ENCODE peak calls at places on chromosomes 1 and 21, in nine cellular contexts. Q, I, G, Y, E, Z, K, O and J are unnamed samples.

GRCh38 chr1:28507247-28507645 is 1.4 kb downstream of the RCC1 start:
- DNase-seq in Q (peak), I (no peak), G (no peak), Y (no peak), E (no peak), Z (peak), K (no peak), O (no peak), J (no peak)

GRCh38 chr1:231139659-231140650 is 21.9 kb upstream of the TRIM67 start:
- DNase-seq in Q (no peak), I (no peak), G (no peak), Y (no peak), E (no peak), Z (peak), K (peak), O (no peak), J (no peak)

GRCh38 chr1:50796277-50796676 is 163.8 kb downstream of the FAF1 start:
- DNase-seq in Q (no peak), I (no peak), G (no peak), Y (no peak), E (no peak), Z (no peak), K (no peak), O (no peak), J (no peak)

GRCh38 chr1:235073331-235073967 is 55.2 kb downstream of the TOMM20 start:
- DNase-seq in Q (no peak), I (peak), G (peak), Y (peak), E (peak), Z (no peak), K (peak), O (no peak), J (no peak)

GRCh38 chr1:94503153-94503552 is 38.4 kb downstream of the F3 start:
- DNase-seq in Q (no peak), I (no peak), G (no peak), Y (no peak), E (no peak), Z (no peak), K (no peak), O (no peak), J (no peak)

GRCh38 chr1:225737179-225737578 is 40.4 kb upstream of the SRP9 start:
- DNase-seq in Q (no peak), I (no peak), G (peak), Y (no peak), E (no peak), Z (peak), K (peak), O (no peak), J (no peak)

GRCh38 chr1:210407207-210407886 is 78.6 kb downstream of the HHAT start:
- DNase-seq in Q (peak), I (no peak), G (peak), Y (peak), E (peak), Z (peak), K (peak), O (peak), J (peak)

GRCh38 chr1:153485880-153486279 is 25.4 kb upstream of the S100A7 start:
- DNase-seq in Q (no peak), I (no peak), G (no peak), Y (no peak), E (no peak), Z (no peak), K (peak), O (no peak), J (no peak)

GRCh38 chr21:44880762-44881585 is 7.5 kb upstream of the PTTG1IP start:
- DNase-seq in Q (no peak), I (no peak), G (no peak), Y (no peak), E (no peak), Z (peak), K (peak), O (no peak), J (no peak)

GRCh38 chr1:183180634-183181056 is 5.4 kb upstream of the LAMC2 start:
- DNase-seq in Q (no peak), I (peak), G (no peak), Y (peak), E (no peak), Z (peak), K (peak), O (no peak), J (no peak)

GRCh38 chr21:15826147-15826780 is 96.5 kb downstream of the USP25 start:
- DNase-seq in Q (peak), I (no peak), G (peak), Y (no peak), E (no peak), Z (peak), K (peak), O (peak), J (peak)

GRCh38 chr21:27812279-27812678 is 845.4 kb upstream of the ADAMTS5 start:
- DNase-seq in Q (no peak), I (no peak), G (no peak), Y (no peak), E (no peak), Z (peak), K (no peak), O (no peak), J (no peak)

GRCh38 chr1:183082650-183083049 is 59.4 kb downstream of the LAMC1 start:
- DNase-seq in Q (no peak), I (no peak), G (no peak), Y (no peak), E (no peak), Z (no peak), K (no peak), O (no peak), J (no peak)

GRCh38 chr1:192807221-192807967 is 1.4 kb upstream of the RGS2 start:
- DNase-seq in Q (peak), I (no peak), G (peak), Y (no peak), E (no peak), Z (no peak), K (peak), O (no peak), J (no peak)

GRCh38 chr1:22133247-22133927 is 9.5 kb downstream of the WNT4 start:
- DNase-seq in Q (no peak), I (no peak), G (no peak), Y (no peak), E (peak), Z (no peak), K (no peak), O (no peak), J (no peak)

GRCh38 chr1:153728305-153729066 is 636 bp downstream of the INTS3 start:
- DNase-seq in Q (peak), I (no peak), G (peak), Y (peak), E (peak), Z (peak), K (peak), O (no peak), J (peak)

GRCh38 chr1:168187180-168187579 is 8.4 kb downstream of the TIPRL start:
- DNase-seq in Q (no peak), I (no peak), G (no peak), Y (no peak), E (no peak), Z (no peak), K (no peak), O (no peak), J (no peak)

GRCh38 chr1:206538086-206538781 is 30.9 kb downstream of the RASSF5 start:
- DNase-seq in Q (no peak), I (no peak), G (no peak), Y (no peak), E (no peak), Z (no peak), K (peak), O (no peak), J (no peak)

GRCh38 chr1:94095112-94095637 is 25.8 kb downstream of the ABCA4 start:
- DNase-seq in Q (no peak), I (peak), G (peak), Y (peak), E (no peak), Z (peak), K (no peak), O (no peak), J (no peak)

GRCh38 chr1:54137532-54138061 is 15.2 kb downstream of the CDCP2 start:
- DNase-seq in Q (no peak), I (no peak), G (no peak), Y (no peak), E (no peak), Z (peak), K (peak), O (no peak), J (no peak)

GRCh38 chr1:86339421-86339820 is 56.7 kb downstream of the ODF2L start:
- DNase-seq in Q (no peak), I (peak), G (no peak), Y (no peak), E (peak), Z (no peak), K (no peak), O (no peak), J (no peak)

GRCh38 chr1:40636777-40637176 is 28.7 kb downstream of the RIMS3 start:
- DNase-seq in Q (no peak), I (no peak), G (no peak), Y (no peak), E (no peak), Z (no peak), K (no peak), O (no peak), J (no peak)

GRCh38 chr21:35059742-35060141 is 10.6 kb upstream of the RUNX1 start:
- DNase-seq in Q (no peak), I (no peak), G (no peak), Y (no peak), E (no peak), Z (peak), K (peak), O (no peak), J (no peak)

GRCh38 chr1:201644197-201644596 is 105.3 kb downstream of the NAV1 start:
- DNase-seq in Q (no peak), I (no peak), G (no peak), Y (no peak), E (no peak), Z (no peak), K (no peak), O (no peak), J (no peak)